ENCODE peak calls at places on chromosomes 5 and 9, in eight cellular contexts. One of them, this sample, is unnamed.

GRCh38 chr5:81767097-81767496 is 16.2 kb upstream of the SSBP2 start:
- DNase-seq in HepG2: no peak
- DNase-seq in spleen: no peak
- DNase-seq in K562: no peak
- DNase-seq in stomach: no peak
- DNase-seq in upper lobe of left lung: no peak
- DNase-seq in breast epithelium: no peak
- DNase-seq in prostate gland: no peak
- DNase-seq in this sample: no peak

GRCh38 chr5:76521240-76521758 is 101.9 kb downstream of the F2RL2 start:
- DNase-seq in HepG2: no peak
- DNase-seq in spleen: no peak
- DNase-seq in K562: no peak
- DNase-seq in stomach: no peak
- DNase-seq in upper lobe of left lung: no peak
- DNase-seq in breast epithelium: no peak
- DNase-seq in prostate gland: no peak
- DNase-seq in this sample: no peak

GRCh38 chr5:62257018-62257367 is 49.0 kb upstream of the KIF2A start:
- DNase-seq in HepG2: no peak
- DNase-seq in spleen: no peak
- DNase-seq in K562: no peak
- DNase-seq in stomach: no peak
- DNase-seq in upper lobe of left lung: no peak
- DNase-seq in breast epithelium: no peak
- DNase-seq in prostate gland: no peak
- DNase-seq in this sample: no peak

GRCh38 chr5:125722550-125722949 is 700.7 kb upstream of the GRAMD2B start:
- DNase-seq in HepG2: no peak
- DNase-seq in spleen: no peak
- DNase-seq in K562: no peak
- DNase-seq in stomach: no peak
- DNase-seq in upper lobe of left lung: no peak
- DNase-seq in breast epithelium: no peak
- DNase-seq in prostate gland: no peak
- DNase-seq in this sample: no peak

GRCh38 chr9:7844283-7844682 is 44.7 kb upstream of the DMAC1 start:
- DNase-seq in HepG2: peak; percentile 4
- DNase-seq in spleen: no peak
- DNase-seq in K562: no peak
- DNase-seq in stomach: no peak
- DNase-seq in upper lobe of left lung: no peak
- DNase-seq in breast epithelium: no peak
- DNase-seq in prostate gland: no peak
- DNase-seq in this sample: no peak

GRCh38 chr5:102411-103043 is 10.6 kb downstream of the PLEKHG4B start:
- DNase-seq in HepG2: no peak
- DNase-seq in spleen: no peak
- DNase-seq in K562: no peak
- DNase-seq in stomach: no peak
- DNase-seq in upper lobe of left lung: peak; percentile 1
- DNase-seq in breast epithelium: no peak
- DNase-seq in prostate gland: no peak
- DNase-seq in this sample: no peak

GRCh38 chr9:127154390-127155191 is 32.2 kb upstream of the ANGPTL2 start:
- DNase-seq in HepG2: no peak
- DNase-seq in spleen: no peak
- DNase-seq in K562: no peak
- DNase-seq in stomach: peak; percentile 24
- DNase-seq in upper lobe of left lung: no peak
- DNase-seq in breast epithelium: peak; percentile 16
- DNase-seq in prostate gland: no peak
- DNase-seq in this sample: peak; percentile 88

GRCh38 chr9:135230386-135230765 is 142.9 kb downstream of the OLFM1 start:
- DNase-seq in HepG2: no peak
- DNase-seq in spleen: peak; percentile 27
- DNase-seq in K562: no peak
- DNase-seq in stomach: no peak
- DNase-seq in upper lobe of left lung: no peak
- DNase-seq in breast epithelium: no peak
- DNase-seq in prostate gland: no peak
- DNase-seq in this sample: peak; percentile 42

GRCh38 chr5:131514316-131515275 is 120.4 kb downstream of the RAPGEF6 start:
- DNase-seq in HepG2: no peak
- DNase-seq in spleen: no peak
- DNase-seq in K562: no peak
- DNase-seq in stomach: no peak
- DNase-seq in upper lobe of left lung: no peak
- DNase-seq in breast epithelium: no peak
- DNase-seq in prostate gland: no peak
- DNase-seq in this sample: no peak

GRCh38 chr5:134131578-134132350 is 17.3 kb downstream of the TCF7 start:
- DNase-seq in HepG2: no peak
- DNase-seq in spleen: peak; percentile 71
- DNase-seq in K562: no peak
- DNase-seq in stomach: no peak
- DNase-seq in upper lobe of left lung: no peak
- DNase-seq in breast epithelium: no peak
- DNase-seq in prostate gland: no peak
- DNase-seq in this sample: no peak

GRCh38 chr9:137266589-137267453 is 10.7 kb upstream of the TOR4A start:
- DNase-seq in HepG2: no peak
- DNase-seq in spleen: peak; percentile 78
- DNase-seq in K562: no peak
- DNase-seq in stomach: no peak
- DNase-seq in upper lobe of left lung: peak; percentile 71
- DNase-seq in breast epithelium: no peak
- DNase-seq in prostate gland: no peak
- DNase-seq in this sample: no peak

GRCh38 chr5:115086473-115086872 is 83.2 kb downstream of the TRIM36 start:
- DNase-seq in HepG2: no peak
- DNase-seq in spleen: no peak
- DNase-seq in K562: no peak
- DNase-seq in stomach: no peak
- DNase-seq in upper lobe of left lung: no peak
- DNase-seq in breast epithelium: no peak
- DNase-seq in prostate gland: no peak
- DNase-seq in this sample: no peak

GRCh38 chr5:148469446-148470062 is 85.8 kb downstream of the FBXO38 start:
- DNase-seq in HepG2: no peak
- DNase-seq in spleen: no peak
- DNase-seq in K562: no peak
- DNase-seq in stomach: no peak
- DNase-seq in upper lobe of left lung: no peak
- DNase-seq in breast epithelium: no peak
- DNase-seq in prostate gland: peak; percentile 22
- DNase-seq in this sample: peak; percentile 66

GRCh38 chr9:534886-535285 is 306.6 kb upstream of the DMRT1 start:
- DNase-seq in HepG2: no peak
- DNase-seq in spleen: no peak
- DNase-seq in K562: no peak
- DNase-seq in stomach: peak; percentile 57
- DNase-seq in upper lobe of left lung: no peak
- DNase-seq in breast epithelium: peak; percentile 81
- DNase-seq in prostate gland: peak; percentile 86
- DNase-seq in this sample: peak; percentile 70

DNA sequence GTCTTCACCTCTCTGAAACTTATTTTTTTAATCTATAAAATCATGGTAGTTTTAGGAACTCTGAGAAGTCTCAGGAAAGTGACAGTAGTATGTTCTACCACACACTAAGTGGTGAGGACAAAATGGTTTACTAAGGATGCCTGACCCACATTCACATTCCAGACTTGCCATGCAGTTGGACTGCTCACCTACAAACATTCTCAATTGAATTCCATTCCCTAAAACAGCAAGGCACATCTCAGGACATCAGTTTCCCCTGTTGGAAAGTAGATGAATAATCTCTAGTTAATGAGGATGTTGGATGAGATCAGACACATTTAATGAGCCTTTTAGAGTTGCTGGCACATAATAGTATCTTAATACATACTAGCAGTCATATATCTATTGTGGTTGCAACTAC is 76.5 kb downstream of the ZNF618 start:
- DNase-seq in HepG2: no peak
- DNase-seq in spleen: no peak
- DNase-seq in K562: no peak
- DNase-seq in stomach: no peak
- DNase-seq in upper lobe of left lung: no peak
- DNase-seq in breast epithelium: no peak
- DNase-seq in prostate gland: no peak
- DNase-seq in this sample: no peak
- H3K4me1 ChIP-seq in HepG2: no peaks in the 10 kb centered on the region
- H3K4me1 ChIP-seq in spleen: no peaks in the 10 kb centered on the region
- H3K4me1 ChIP-seq in K562: no peaks in the 10 kb centered on the region
- H3K4me1 ChIP-seq in stomach: peaks cover 5% of the 10 kb centered on the region
- H3K4me1 ChIP-seq in upper lobe of left lung: peaks cover 11% of the 10 kb centered on the region
- H3K4me1 ChIP-seq in breast epithelium: no peaks in the 10 kb centered on the region
- H3K4me1 ChIP-seq in prostate gland: no peaks in the 10 kb centered on the region
- H3K4me1 ChIP-seq in this sample: peaks cover 8% of the 10 kb centered on the region

GRCh38 chr9:2570615-2571479 is 50.7 kb upstream of the VLDLR start:
- DNase-seq in HepG2: peak; percentile 41
- DNase-seq in spleen: no peak
- DNase-seq in K562: peak; percentile 18
- DNase-seq in stomach: peak; percentile 87
- DNase-seq in upper lobe of left lung: no peak
- DNase-seq in breast epithelium: peak; percentile 39
- DNase-seq in prostate gland: no peak
- DNase-seq in this sample: peak; percentile 80
- TF ChIP-seq POLR2AphosphoS5 in HepG2: no peak
- TF ChIP-seq POLR2AphosphoS5 in spleen: peak; percentile 78
- TF ChIP-seq POLR2AphosphoS5 in K562: no peak
- TF ChIP-seq POLR2AphosphoS5 in stomach: peak; percentile 26
- TF ChIP-seq POLR2AphosphoS5 in upper lobe of left lung: peak; percentile 64
- TF ChIP-seq POLR2AphosphoS5 in breast epithelium: no peak
- TF ChIP-seq POLR2AphosphoS5 in prostate gland: no peak
- TF ChIP-seq POLR2AphosphoS5 in this sample: no peak

GRCh38 chr9:70470050-70471015 is 55.9 kb upstream of the KLF9 start:
- DNase-seq in HepG2: peak; percentile 90
- DNase-seq in spleen: no peak
- DNase-seq in K562: no peak
- DNase-seq in stomach: peak; percentile 73
- DNase-seq in upper lobe of left lung: no peak
- DNase-seq in breast epithelium: no peak
- DNase-seq in prostate gland: no peak
- DNase-seq in this sample: no peak
- H3K4me1 ChIP-seq in HepG2: peaks cover 58% of the 10 kb centered on the region
- H3K4me1 ChIP-seq in spleen: peaks cover 4% of the 10 kb centered on the region
- H3K4me1 ChIP-seq in K562: no peaks in the 10 kb centered on the region
- H3K4me1 ChIP-seq in stomach: peaks cover 60% of the 10 kb centered on the region
- H3K4me1 ChIP-seq in upper lobe of left lung: peaks cover 48% of the 10 kb centered on the region
- H3K4me1 ChIP-seq in breast epithelium: no peaks in the 10 kb centered on the region
- H3K4me1 ChIP-seq in prostate gland: peaks cover 5% of the 10 kb centered on the region
- H3K4me1 ChIP-seq in this sample: no peaks in the 10 kb centered on the region

GRCh38 chr5:59189482-59189881 is 606.6 kb downstream of the RAB3C start:
- DNase-seq in HepG2: no peak
- DNase-seq in spleen: no peak
- DNase-seq in K562: no peak
- DNase-seq in stomach: no peak
- DNase-seq in upper lobe of left lung: no peak
- DNase-seq in breast epithelium: no peak
- DNase-seq in prostate gland: no peak
- DNase-seq in this sample: no peak

GRCh38 chr5:59186623-59187022 is 603.7 kb downstream of the RAB3C start:
- DNase-seq in HepG2: no peak
- DNase-seq in spleen: no peak
- DNase-seq in K562: no peak
- DNase-seq in stomach: no peak
- DNase-seq in upper lobe of left lung: no peak
- DNase-seq in breast epithelium: no peak
- DNase-seq in prostate gland: no peak
- DNase-seq in this sample: no peak

GRCh38 chr5:59190746-59191145 is 607.9 kb downstream of the RAB3C start:
- DNase-seq in HepG2: no peak
- DNase-seq in spleen: no peak
- DNase-seq in K562: no peak
- DNase-seq in stomach: no peak
- DNase-seq in upper lobe of left lung: no peak
- DNase-seq in breast epithelium: no peak
- DNase-seq in prostate gland: no peak
- DNase-seq in this sample: no peak

GRCh38 chr5:59187772-59188347 is 605.0 kb downstream of the RAB3C start:
- DNase-seq in HepG2: no peak
- DNase-seq in spleen: no peak
- DNase-seq in K562: no peak
- DNase-seq in stomach: no peak
- DNase-seq in upper lobe of left lung: no peak
- DNase-seq in breast epithelium: no peak
- DNase-seq in prostate gland: no peak
- DNase-seq in this sample: no peak

GRCh38 chr5:59188415-59189225 is 605.7 kb downstream of the RAB3C start:
- DNase-seq in HepG2: peak; percentile 58
- DNase-seq in spleen: peak; percentile 89
- DNase-seq in K562: peak; percentile 67
- DNase-seq in stomach: peak; percentile 77
- DNase-seq in upper lobe of left lung: peak; percentile 85
- DNase-seq in breast epithelium: peak; percentile 28
- DNase-seq in prostate gland: peak; percentile 65
- DNase-seq in this sample: peak; percentile 88
- TF ChIP-seq POLR2AphosphoS5 in HepG2: no peak
- TF ChIP-seq POLR2AphosphoS5 in spleen: no peak
- TF ChIP-seq POLR2AphosphoS5 in K562: no peak
- TF ChIP-seq POLR2AphosphoS5 in stomach: no peak
- TF ChIP-seq POLR2AphosphoS5 in upper lobe of left lung: no peak
- TF ChIP-seq POLR2AphosphoS5 in breast epithelium: no peak
- TF ChIP-seq POLR2AphosphoS5 in prostate gland: peak; percentile 57
- TF ChIP-seq POLR2AphosphoS5 in this sample: peak; percentile 26

GRCh38 chr9:14191512-14191911 is 122.4 kb downstream of the NFIB start:
- DNase-seq in HepG2: no peak
- DNase-seq in spleen: no peak
- DNase-seq in K562: no peak
- DNase-seq in stomach: no peak
- DNase-seq in upper lobe of left lung: no peak
- DNase-seq in breast epithelium: no peak
- DNase-seq in prostate gland: no peak
- DNase-seq in this sample: no peak
- H3K4me1 ChIP-seq in HepG2: no peaks in the 10 kb centered on the region
- H3K4me1 ChIP-seq in spleen: no peaks in the 10 kb centered on the region
- H3K4me1 ChIP-seq in K562: no peaks in the 10 kb centered on the region
- H3K4me1 ChIP-seq in stomach: peaks cover 2% of the 10 kb centered on the region
- H3K4me1 ChIP-seq in upper lobe of left lung: no peaks in the 10 kb centered on the region
- H3K4me1 ChIP-seq in breast epithelium: no peaks in the 10 kb centered on the region
- H3K4me1 ChIP-seq in prostate gland: no peaks in the 10 kb centered on the region
- H3K4me1 ChIP-seq in this sample: peaks cover 29% of the 10 kb centered on the region

DNA sequence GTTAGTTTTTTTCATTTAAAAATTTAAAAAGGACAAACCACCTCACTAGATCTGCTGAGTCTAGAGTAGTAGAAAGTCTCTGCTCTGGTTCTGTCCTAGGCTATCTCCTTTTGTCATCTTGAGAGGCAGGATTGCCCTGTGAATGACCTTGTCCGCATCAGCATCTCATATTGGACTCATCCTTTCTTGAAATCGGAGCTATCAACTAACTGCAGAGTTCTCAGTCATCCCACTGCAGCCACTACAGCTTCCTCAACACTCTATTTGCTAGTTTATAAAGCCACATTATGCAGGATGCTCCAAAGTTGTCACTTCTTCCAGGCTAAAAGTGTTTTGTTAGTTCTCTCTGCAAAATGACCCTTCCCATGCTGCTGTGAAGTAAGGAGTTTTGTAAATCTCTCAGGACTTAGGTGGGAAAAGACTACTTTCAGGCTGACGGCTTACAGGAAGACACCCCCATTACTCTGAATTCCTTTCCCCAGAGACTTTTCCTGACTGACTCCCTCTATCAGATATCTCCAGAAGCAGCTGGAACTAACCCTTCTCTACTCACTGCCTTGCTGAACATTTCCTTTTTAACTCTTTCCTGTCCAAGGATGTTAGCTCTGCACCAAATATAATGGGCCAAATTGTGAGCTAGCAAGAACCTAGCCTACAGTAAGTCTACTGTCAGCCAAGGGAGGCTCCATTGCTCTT is 257.6 kb downstream of the NFIB start:
- DNase-seq in HepG2: no peak
- DNase-seq in spleen: no peak
- DNase-seq in K562: no peak
- DNase-seq in stomach: no peak
- DNase-seq in upper lobe of left lung: no peak
- DNase-seq in breast epithelium: no peak
- DNase-seq in prostate gland: no peak
- DNase-seq in this sample: no peak
- TF ChIP-seq POLR2AphosphoS5 in HepG2: no peak
- TF ChIP-seq POLR2AphosphoS5 in spleen: no peak
- TF ChIP-seq POLR2AphosphoS5 in K562: no peak
- TF ChIP-seq POLR2AphosphoS5 in stomach: no peak
- TF ChIP-seq POLR2AphosphoS5 in upper lobe of left lung: no peak
- TF ChIP-seq POLR2AphosphoS5 in breast epithelium: no peak
- TF ChIP-seq POLR2AphosphoS5 in prostate gland: no peak
- TF ChIP-seq POLR2AphosphoS5 in this sample: no peak

This sample was measured in sigmoid colon.